ENCODE peak calls at places on chromosomes 5 and 9, in ten cellular contexts. J is right cardiac atrium, R is hippocampal formation, Q is IMR-90, S is sciatic nerve, M is NAMALWA, T is Right ventricle myocardium superior, A is COR-L47, I is GM13977, O is hepatic stellate cell. Y is an unnamed sample.

GRCh38 chr5:73997936-73998335 is 371.9 kb downstream of the ARHGEF28 start:
- DNase-seq in S (no peak), R (no peak), T (no peak), J (no peak), A (no peak), Q (no peak), M (no peak), I (no peak), O (no peak), Y (no peak)

GRCh38 chr5:44626846-44627245 is 181.9 kb upstream of the MRPS30 start:
- DNase-seq in S (no peak), A (no peak), T (no peak), Q (no peak), M (no peak), J (no peak), I (no peak), R (no peak), O (no peak), Y (no peak)

GRCh38 chr9:117825609-117826347 is 121.6 kb downstream of the TLR4 start:
- DNase-seq in O (no peak), J (no peak), T (no peak), S (no peak), M (no peak), R (no peak), I (no peak), Q (no peak), A (no peak), Y (no peak)

GRCh38 chr9:8346291-8346690 is 546.7 kb upstream of the DMAC1 start:
- DNase-seq in M (no peak), Q (peak), T (no peak), A (no peak), J (no peak), I (no peak), S (no peak), O (no peak), R (no peak), Y (no peak)

GRCh38 chr9:130263601-130264413 is 1.8 kb upstream of the HMCN2 start:
- DNase-seq in S (peak), R (no peak), J (no peak), O (no peak), A (peak), I (no peak), T (no peak), M (no peak), Q (no peak), Y (peak)

GRCh38 chr9:70921126-70921525 is 200.3 kb downstream of the TRPM3 start:
- DNase-seq in I (no peak), A (no peak), M (no peak), Q (peak), S (no peak), T (no peak), J (no peak), O (no peak), R (no peak), Y (no peak)

GRCh38 chr9:112110094-112110772 is 64.9 kb downstream of the SUSD1 start:
- DNase-seq in O (no peak), J (no peak), S (no peak), R (no peak), M (no peak), Q (no peak), A (no peak), I (no peak), T (no peak), Y (no peak)

GRCh38 chr5:82513739-82514138 is 235.6 kb upstream of the RPS23 start:
- DNase-seq in M (no peak), I (no peak), R (no peak), Q (no peak), T (no peak), O (no peak), J (no peak), S (no peak), A (no peak), Y (no peak)

GRCh38 chr5:148640471-148640870 is 13.9 kb downstream of the HTR4 start:
- DNase-seq in O (no peak), A (no peak), Q (no peak), J (no peak), S (no peak), T (no peak), R (no peak), M (no peak), I (no peak), Y (no peak)

GRCh38 chr5:159022178-159022556 is 77.5 kb downstream of the EBF1 start:
- DNase-seq in I (no peak), M (no peak), S (no peak), Q (peak), T (peak), A (no peak), J (peak), O (peak), R (no peak), Y (peak)

GRCh38 chr5:135056316-135057030 is 22.4 kb upstream of the PITX1 start:
- DNase-seq in S (no peak), R (no peak), O (no peak), J (no peak), A (no peak), Q (no peak), I (no peak), M (no peak), T (no peak), Y (no peak)

GRCh38 chr5:172444110-172444510 is 10.2 kb downstream of the SH3PXD2B start:
- DNase-seq in Q (peak), R (no peak), A (no peak), I (no peak), T (no peak), S (no peak), O (no peak), J (no peak), M (no peak), Y (peak)

Y was measured in fibroblast of villous mesenchyme.